ENCODE peak calls at places on chromosomes 13 and 19, in six cellular contexts. One of them, this sample, is unnamed.

GRCh38 chr13:32660227-32660626 is 74.0 kb downstream of the PDS5B start:
- DNase-seq in prostate gland: no peak
- DNase-seq in effector memory CD4-positive, alpha-beta T cell: no peak
- DNase-seq in Peyer's patch: no peak
- DNase-seq in adrenal gland: no peak
- DNase-seq in CD8-positive, alpha-beta T cell: no peak
- DNase-seq in this sample: no peak

GRCh38 chr13:99610702-99611289 is 109.5 kb downstream of the TM9SF2 start:
- DNase-seq in prostate gland: no peak
- DNase-seq in effector memory CD4-positive, alpha-beta T cell: no peak
- DNase-seq in Peyer's patch: no peak
- DNase-seq in adrenal gland: no peak
- DNase-seq in CD8-positive, alpha-beta T cell: no peak
- DNase-seq in this sample: no peak

GRCh38 chr13:30373727-30374126 is 48.6 kb upstream of the UBE2L5 start:
- DNase-seq in prostate gland: no peak
- DNase-seq in effector memory CD4-positive, alpha-beta T cell: peak; percentile 39
- DNase-seq in Peyer's patch: peak; percentile 89
- DNase-seq in adrenal gland: no peak
- DNase-seq in CD8-positive, alpha-beta T cell: no peak
- DNase-seq in this sample: no peak

GRCh38 chr13:58858870-58859371 is 1227.4 kb downstream of the PCDH17 start:
- DNase-seq in prostate gland: no peak
- DNase-seq in effector memory CD4-positive, alpha-beta T cell: no peak
- DNase-seq in Peyer's patch: no peak
- DNase-seq in adrenal gland: no peak
- DNase-seq in CD8-positive, alpha-beta T cell: no peak
- DNase-seq in this sample: no peak

GRCh38 chr19:12034610-12035009 is 869 bp downstream of the ZNF433 start:
- DNase-seq in prostate gland: no peak
- DNase-seq in effector memory CD4-positive, alpha-beta T cell: no peak
- DNase-seq in Peyer's patch: no peak
- DNase-seq in adrenal gland: no peak
- DNase-seq in CD8-positive, alpha-beta T cell: no peak
- DNase-seq in this sample: no peak

GRCh38 chr13:58960909-58961308 is 1202.8 kb downstream of the DIAPH3 start:
- DNase-seq in prostate gland: no peak
- DNase-seq in effector memory CD4-positive, alpha-beta T cell: no peak
- DNase-seq in Peyer's patch: no peak
- DNase-seq in adrenal gland: no peak
- DNase-seq in CD8-positive, alpha-beta T cell: no peak
- DNase-seq in this sample: no peak

GRCh38 chr19:6061420-6062130 is 48.7 kb downstream of the RFX2 start:
- DNase-seq in prostate gland: peak; percentile 50
- DNase-seq in effector memory CD4-positive, alpha-beta T cell: no peak
- DNase-seq in Peyer's patch: no peak
- DNase-seq in adrenal gland: no peak
- DNase-seq in CD8-positive, alpha-beta T cell: peak; percentile 36
- DNase-seq in this sample: no peak

GRCh38 chr13:51823351-51823750 is 19.4 kb upstream of the DHRS12 start:
- DNase-seq in prostate gland: no peak
- DNase-seq in effector memory CD4-positive, alpha-beta T cell: no peak
- DNase-seq in Peyer's patch: no peak
- DNase-seq in adrenal gland: no peak
- DNase-seq in CD8-positive, alpha-beta T cell: no peak
- DNase-seq in this sample: no peak

GRCh38 chr13:83815598-83815997 is 66.7 kb downstream of the SLITRK1 start:
- DNase-seq in prostate gland: no peak
- DNase-seq in effector memory CD4-positive, alpha-beta T cell: no peak
- DNase-seq in Peyer's patch: no peak
- DNase-seq in adrenal gland: no peak
- DNase-seq in CD8-positive, alpha-beta T cell: no peak
- DNase-seq in this sample: no peak

GRCh38 chr19:7638802-7639465 is 2.0 kb downstream of the STXBP2 start:
- DNase-seq in prostate gland: no peak
- DNase-seq in effector memory CD4-positive, alpha-beta T cell: no peak
- DNase-seq in Peyer's patch: no peak
- DNase-seq in adrenal gland: no peak
- DNase-seq in CD8-positive, alpha-beta T cell: no peak
- DNase-seq in this sample: no peak

GRCh38 chr13:98519976-98520375 is 56.9 kb downstream of the STK24 start:
- DNase-seq in prostate gland: no peak
- DNase-seq in effector memory CD4-positive, alpha-beta T cell: no peak
- DNase-seq in Peyer's patch: no peak
- DNase-seq in adrenal gland: no peak
- DNase-seq in CD8-positive, alpha-beta T cell: no peak
- DNase-seq in this sample: no peak

GRCh38 chr13:33191425-33192221 is 93.9 kb downstream of the STARD13 start:
- DNase-seq in prostate gland: no peak
- DNase-seq in effector memory CD4-positive, alpha-beta T cell: no peak
- DNase-seq in Peyer's patch: no peak
- DNase-seq in adrenal gland: peak; percentile 67
- DNase-seq in CD8-positive, alpha-beta T cell: no peak
- DNase-seq in this sample: no peak

GRCh38 chr19:36093687-36094086 is 17.3 kb upstream of the OVOL3 start:
- DNase-seq in prostate gland: no peak
- DNase-seq in effector memory CD4-positive, alpha-beta T cell: no peak
- DNase-seq in Peyer's patch: no peak
- DNase-seq in adrenal gland: no peak
- DNase-seq in CD8-positive, alpha-beta T cell: no peak
- DNase-seq in this sample: no peak

GRCh38 chr13:81610613-81611012 is 1269.7 kb upstream of the SPRY2 start:
- DNase-seq in prostate gland: no peak
- DNase-seq in effector memory CD4-positive, alpha-beta T cell: no peak
- DNase-seq in Peyer's patch: no peak
- DNase-seq in adrenal gland: no peak
- DNase-seq in CD8-positive, alpha-beta T cell: no peak
- DNase-seq in this sample: no peak

GRCh38 chr19:33878136-33878535 is 81.5 kb downstream of the KCTD15 start:
- DNase-seq in prostate gland: no peak
- DNase-seq in effector memory CD4-positive, alpha-beta T cell: no peak
- DNase-seq in Peyer's patch: no peak
- DNase-seq in adrenal gland: no peak
- DNase-seq in CD8-positive, alpha-beta T cell: no peak
- DNase-seq in this sample: no peak

GRCh38 chr13:74026753-74027152 is 107.5 kb downstream of the KLF12 start:
- DNase-seq in prostate gland: no peak
- DNase-seq in effector memory CD4-positive, alpha-beta T cell: peak; percentile 49
- DNase-seq in Peyer's patch: peak; percentile 78
- DNase-seq in adrenal gland: no peak
- DNase-seq in CD8-positive, alpha-beta T cell: peak; percentile 83
- DNase-seq in this sample: no peak

GRCh38 chr19:31534786-31535185 is 185.6 kb upstream of the TSHZ3 start:
- DNase-seq in prostate gland: no peak
- DNase-seq in effector memory CD4-positive, alpha-beta T cell: no peak
- DNase-seq in Peyer's patch: no peak
- DNase-seq in adrenal gland: no peak
- DNase-seq in CD8-positive, alpha-beta T cell: no peak
- DNase-seq in this sample: no peak

GRCh38 chr19:58021541-58022282 is 12.1 kb upstream of the ZSCAN1 start:
- DNase-seq in prostate gland: peak; percentile 50
- DNase-seq in effector memory CD4-positive, alpha-beta T cell: peak; percentile 15
- DNase-seq in Peyer's patch: peak; percentile 25
- DNase-seq in adrenal gland: peak; percentile 25
- DNase-seq in CD8-positive, alpha-beta T cell: no peak
- DNase-seq in this sample: peak; percentile 45
- H3K27ac ChIP-seq in prostate gland: no peak overlapping the region
- H3K27ac ChIP-seq in effector memory CD4-positive, alpha-beta T cell: no peak overlapping the region
- H3K27ac ChIP-seq in Peyer's patch: no peak overlapping the region
- H3K27ac ChIP-seq in adrenal gland: no peak overlapping the region
- H3K27ac ChIP-seq in CD8-positive, alpha-beta T cell: no peak overlapping the region
- H3K27ac ChIP-seq in this sample: no peak overlapping the region

GRCh38 chr19:48646912-48647216 is 877 bp upstream of the CA11 start:
- DNase-seq in prostate gland: no peak
- DNase-seq in effector memory CD4-positive, alpha-beta T cell: no peak
- DNase-seq in Peyer's patch: no peak
- DNase-seq in adrenal gland: no peak
- DNase-seq in CD8-positive, alpha-beta T cell: no peak
- DNase-seq in this sample: no peak

GRCh38 chr19:48646192-48646911 is 365 bp upstream of the CA11 start:
- DNase-seq in prostate gland: peak; percentile 78
- DNase-seq in effector memory CD4-positive, alpha-beta T cell: peak; percentile 89
- DNase-seq in Peyer's patch: peak; percentile 92
- DNase-seq in adrenal gland: peak; percentile 94
- DNase-seq in CD8-positive, alpha-beta T cell: peak; percentile 97
- DNase-seq in this sample: peak; percentile 82

GRCh38 chr19:48645652-48646191 is at the start of gene CA11:
- DNase-seq in prostate gland: no peak
- DNase-seq in effector memory CD4-positive, alpha-beta T cell: no peak
- DNase-seq in Peyer's patch: no peak
- DNase-seq in adrenal gland: peak; percentile 62
- DNase-seq in CD8-positive, alpha-beta T cell: no peak
- DNase-seq in this sample: peak; percentile 69

GRCh38 chr19:48644355-48644754 is 1.6 kb downstream of the CA11 start:
- DNase-seq in prostate gland: no peak
- DNase-seq in effector memory CD4-positive, alpha-beta T cell: no peak
- DNase-seq in Peyer's patch: no peak
- DNase-seq in adrenal gland: no peak
- DNase-seq in CD8-positive, alpha-beta T cell: no peak
- DNase-seq in this sample: no peak

GRCh38 chr19:48644839-48645651 is 942 bp downstream of the CA11 start:
- DNase-seq in prostate gland: peak; percentile 81
- DNase-seq in effector memory CD4-positive, alpha-beta T cell: peak; percentile 68
- DNase-seq in Peyer's patch: peak; percentile 83
- DNase-seq in adrenal gland: peak; percentile 81
- DNase-seq in CD8-positive, alpha-beta T cell: peak; percentile 82
- DNase-seq in this sample: peak; percentile 58
- H3K27ac ChIP-seq in prostate gland: peak overlapping the region; percentile 90
- H3K27ac ChIP-seq in effector memory CD4-positive, alpha-beta T cell: peak overlapping the region; percentile 85
- H3K27ac ChIP-seq in Peyer's patch: peak overlapping the region; percentile 84
- H3K27ac ChIP-seq in adrenal gland: peak overlapping the region; percentile 83
- H3K27ac ChIP-seq in CD8-positive, alpha-beta T cell: peak overlapping the region; percentile 80
- H3K27ac ChIP-seq in this sample: peak overlapping the region; percentile 95

GRCh38 chr19:1232231-1232637 is 5.6 kb downstream of the CBARP start:
- DNase-seq in prostate gland: no peak
- DNase-seq in effector memory CD4-positive, alpha-beta T cell: no peak
- DNase-seq in Peyer's patch: no peak
- DNase-seq in adrenal gland: no peak
- DNase-seq in CD8-positive, alpha-beta T cell: no peak
- DNase-seq in this sample: no peak
- H3K27ac ChIP-seq in prostate gland: no peak overlapping the region
- H3K27ac ChIP-seq in effector memory CD4-positive, alpha-beta T cell: no peak overlapping the region
- H3K27ac ChIP-seq in Peyer's patch: no peak overlapping the region
- H3K27ac ChIP-seq in adrenal gland: peak overlapping the region; percentile 67
- H3K27ac ChIP-seq in CD8-positive, alpha-beta T cell: no peak overlapping the region
- H3K27ac ChIP-seq in this sample: no peak overlapping the region

GRCh38 chr19:38004100-38004504 is 97.1 kb downstream of the SIPA1L3 start:
- DNase-seq in prostate gland: no peak
- DNase-seq in effector memory CD4-positive, alpha-beta T cell: no peak
- DNase-seq in Peyer's patch: no peak
- DNase-seq in adrenal gland: no peak
- DNase-seq in CD8-positive, alpha-beta T cell: no peak
- DNase-seq in this sample: no peak

GRCh38 chr19:38006361-38007045 is 99.5 kb downstream of the SIPA1L3 start:
- DNase-seq in prostate gland: no peak
- DNase-seq in effector memory CD4-positive, alpha-beta T cell: no peak
- DNase-seq in Peyer's patch: no peak
- DNase-seq in adrenal gland: no peak
- DNase-seq in CD8-positive, alpha-beta T cell: no peak
- DNase-seq in this sample: no peak

GRCh38 chr19:38003427-38004099 is 96.6 kb downstream of the SIPA1L3 start:
- DNase-seq in prostate gland: peak; percentile 88
- DNase-seq in effector memory CD4-positive, alpha-beta T cell: no peak
- DNase-seq in Peyer's patch: peak; percentile 50
- DNase-seq in adrenal gland: peak; percentile 68
- DNase-seq in CD8-positive, alpha-beta T cell: no peak
- DNase-seq in this sample: peak; percentile 30

GRCh38 chr19:38004505-38005223 is 97.7 kb downstream of the SIPA1L3 start:
- DNase-seq in prostate gland: peak; percentile 93
- DNase-seq in effector memory CD4-positive, alpha-beta T cell: no peak
- DNase-seq in Peyer's patch: peak; percentile 78
- DNase-seq in adrenal gland: peak; percentile 86
- DNase-seq in CD8-positive, alpha-beta T cell: no peak
- DNase-seq in this sample: peak; percentile 86

GRCh38 chr19:38005224-38005614 is 98.2 kb downstream of the SIPA1L3 start:
- DNase-seq in prostate gland: no peak
- DNase-seq in effector memory CD4-positive, alpha-beta T cell: no peak
- DNase-seq in Peyer's patch: no peak
- DNase-seq in adrenal gland: no peak
- DNase-seq in CD8-positive, alpha-beta T cell: no peak
- DNase-seq in this sample: no peak
- H3K27ac ChIP-seq in prostate gland: peak overlapping the region; percentile 81
- H3K27ac ChIP-seq in effector memory CD4-positive, alpha-beta T cell: no peak overlapping the region
- H3K27ac ChIP-seq in Peyer's patch: peak overlapping the region; percentile 75
- H3K27ac ChIP-seq in adrenal gland: peak overlapping the region; percentile 28
- H3K27ac ChIP-seq in CD8-positive, alpha-beta T cell: no peak overlapping the region
- H3K27ac ChIP-seq in this sample: peak overlapping the region; percentile 67

GRCh38 chr13:36709136-36709895 is 35.5 kb downstream of the SERTM1 start:
- DNase-seq in prostate gland: no peak
- DNase-seq in effector memory CD4-positive, alpha-beta T cell: no peak
- DNase-seq in Peyer's patch: no peak
- DNase-seq in adrenal gland: no peak
- DNase-seq in CD8-positive, alpha-beta T cell: no peak
- DNase-seq in this sample: no peak
- H3K27ac ChIP-seq in prostate gland: no peak overlapping the region
- H3K27ac ChIP-seq in effector memory CD4-positive, alpha-beta T cell: no peak overlapping the region
- H3K27ac ChIP-seq in Peyer's patch: no peak overlapping the region
- H3K27ac ChIP-seq in adrenal gland: no peak overlapping the region
- H3K27ac ChIP-seq in CD8-positive, alpha-beta T cell: no peak overlapping the region
- H3K27ac ChIP-seq in this sample: no peak overlapping the region

DNA sequence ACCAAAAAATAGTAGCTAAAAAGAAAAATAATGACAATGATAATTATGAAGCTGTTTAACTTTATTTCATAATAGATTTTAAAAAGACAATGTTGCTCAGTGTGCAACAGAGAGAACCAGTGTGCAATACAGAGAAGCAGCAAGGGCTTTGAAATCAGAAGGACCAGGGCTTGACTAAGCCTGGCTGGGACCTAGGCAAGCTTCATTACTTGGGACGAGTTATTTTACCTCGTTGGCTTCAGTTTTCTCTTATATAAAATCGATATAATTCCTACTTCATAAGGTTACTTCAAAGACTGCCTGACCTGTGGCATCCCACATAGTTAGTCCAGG is 56.9 kb downstream of the MBNL2 start:
- DNase-seq in prostate gland: no peak
- DNase-seq in effector memory CD4-positive, alpha-beta T cell: no peak
- DNase-seq in Peyer's patch: no peak
- DNase-seq in adrenal gland: no peak
- DNase-seq in CD8-positive, alpha-beta T cell: no peak
- DNase-seq in this sample: no peak
- H3K27ac ChIP-seq in prostate gland: peak overlapping the region; percentile 29
- H3K27ac ChIP-seq in effector memory CD4-positive, alpha-beta T cell: no peak overlapping the region
- H3K27ac ChIP-seq in Peyer's patch: no peak overlapping the region
- H3K27ac ChIP-seq in adrenal gland: peak overlapping the region; percentile 46
- H3K27ac ChIP-seq in CD8-positive, alpha-beta T cell: no peak overlapping the region
- H3K27ac ChIP-seq in this sample: no peak overlapping the region

GRCh38 chr19:35066691-35067563 is 25.4 kb downstream of the HPN start:
- DNase-seq in prostate gland: peak; percentile 84
- DNase-seq in effector memory CD4-positive, alpha-beta T cell: peak; percentile 77
- DNase-seq in Peyer's patch: peak; percentile 94
- DNase-seq in adrenal gland: peak; percentile 85
- DNase-seq in CD8-positive, alpha-beta T cell: peak; percentile 95
- DNase-seq in this sample: peak; percentile 78
- H3K27ac ChIP-seq in prostate gland: no peak overlapping the region
- H3K27ac ChIP-seq in effector memory CD4-positive, alpha-beta T cell: no peak overlapping the region
- H3K27ac ChIP-seq in Peyer's patch: no peak overlapping the region
- H3K27ac ChIP-seq in adrenal gland: no peak overlapping the region
- H3K27ac ChIP-seq in CD8-positive, alpha-beta T cell: no peak overlapping the region
- H3K27ac ChIP-seq in this sample: peak overlapping the region; percentile 58

GRCh38 chr13:27551563-27551962 is 68.8 kb downstream of the LNX2 start:
- DNase-seq in prostate gland: no peak
- DNase-seq in effector memory CD4-positive, alpha-beta T cell: no peak
- DNase-seq in Peyer's patch: no peak
- DNase-seq in adrenal gland: peak; percentile 37
- DNase-seq in CD8-positive, alpha-beta T cell: no peak
- DNase-seq in this sample: no peak

GRCh38 chr13:27549406-27549981 is 70.8 kb downstream of the LNX2 start:
- DNase-seq in prostate gland: no peak
- DNase-seq in effector memory CD4-positive, alpha-beta T cell: no peak
- DNase-seq in Peyer's patch: no peak
- DNase-seq in adrenal gland: no peak
- DNase-seq in CD8-positive, alpha-beta T cell: no peak
- DNase-seq in this sample: no peak
- H3K27ac ChIP-seq in prostate gland: no peak overlapping the region
- H3K27ac ChIP-seq in effector memory CD4-positive, alpha-beta T cell: no peak overlapping the region
- H3K27ac ChIP-seq in Peyer's patch: peak overlapping the region; percentile 39
- H3K27ac ChIP-seq in adrenal gland: no peak overlapping the region
- H3K27ac ChIP-seq in CD8-positive, alpha-beta T cell: no peak overlapping the region
- H3K27ac ChIP-seq in this sample: no peak overlapping the region